ENCODE peak calls at places on chromosomes 13 and 19, in six cellular contexts. One of them, this sample, is unnamed. For H3K27me3 and H3K4me1, the result is how much of the 10 kb centered on the place peaks cover.

GRCh38 chr13:95164830-95165229 is 136.4 kb downstream of the ABCC4 start:
- DNase-seq in RWPE2: no peak
- DNase-seq in fibroblast of lung: no peak
- DNase-seq in adrenal gland: no peak
- DNase-seq in IMR-90: no peak
- DNase-seq in H9: no peak
- DNase-seq in this sample: no peak

GRCh38 chr13:75647126-75647784 is 11.1 kb downstream of the LMO7 start:
- DNase-seq in RWPE2: no peak
- DNase-seq in fibroblast of lung: peak
- DNase-seq in adrenal gland: no peak
- DNase-seq in IMR-90: peak
- DNase-seq in H9: no peak
- DNase-seq in this sample: no peak

GRCh38 chr19:19432732-19433131 is 27.3 kb downstream of the GATAD2A start:
- DNase-seq in RWPE2: no peak
- DNase-seq in fibroblast of lung: no peak
- DNase-seq in adrenal gland: no peak
- DNase-seq in IMR-90: no peak
- DNase-seq in H9: no peak
- DNase-seq in this sample: no peak

GRCh38 chr19:13964776-13965175 is 12.5 kb downstream of the DCAF15 start:
- DNase-seq in RWPE2: no peak
- DNase-seq in fibroblast of lung: peak
- DNase-seq in adrenal gland: no peak
- DNase-seq in IMR-90: peak
- DNase-seq in H9: no peak
- DNase-seq in this sample: no peak

GRCh38 chr13:25136872-25137623 is 35.0 kb downstream of the AMER2 start:
- DNase-seq in RWPE2: no peak
- DNase-seq in fibroblast of lung: no peak
- DNase-seq in adrenal gland: no peak
- DNase-seq in IMR-90: no peak
- DNase-seq in H9: peak
- DNase-seq in this sample: no peak

GRCh38 chr13:48547663-48548092 is 14.8 kb upstream of the RCBTB2 start:
- DNase-seq in RWPE2: no peak
- DNase-seq in fibroblast of lung: no peak
- DNase-seq in adrenal gland: no peak
- DNase-seq in IMR-90: no peak
- DNase-seq in H9: no peak
- DNase-seq in this sample: no peak

GRCh38 chr19:34269968-34270621 is 15.7 kb downstream of the GARRE1 start:
- DNase-seq in RWPE2: no peak
- DNase-seq in fibroblast of lung: peak
- DNase-seq in adrenal gland: peak
- DNase-seq in IMR-90: peak
- DNase-seq in H9: peak
- DNase-seq in this sample: peak

GRCh38 chr13:112057736-112058518 is 9.0 kb upstream of the SOX1 start:
- DNase-seq in RWPE2: no peak
- DNase-seq in fibroblast of lung: no peak
- DNase-seq in adrenal gland: no peak
- DNase-seq in IMR-90: no peak
- DNase-seq in H9: peak
- DNase-seq in this sample: no peak

GRCh38 chr13:109336730-109337129 is 449.7 kb downstream of the IRS2 start:
- DNase-seq in RWPE2: no peak
- DNase-seq in fibroblast of lung: peak
- DNase-seq in adrenal gland: no peak
- DNase-seq in IMR-90: peak
- DNase-seq in H9: no peak
- DNase-seq in this sample: no peak

GRCh38 chr13:76225815-76226489 is 589.8 kb downstream of the LMO7 start:
- DNase-seq in RWPE2: no peak
- DNase-seq in fibroblast of lung: peak
- DNase-seq in adrenal gland: no peak
- DNase-seq in IMR-90: peak
- DNase-seq in H9: no peak
- DNase-seq in this sample: no peak

GRCh38 chr13:109704771-109705628 is 81.4 kb downstream of the IRS2 start:
- DNase-seq in RWPE2: peak
- DNase-seq in fibroblast of lung: no peak
- DNase-seq in adrenal gland: peak
- DNase-seq in IMR-90: no peak
- DNase-seq in H9: no peak
- DNase-seq in this sample: no peak

GRCh38 chr19:38277969-38278680 is 13.8 kb downstream of the SPINT2 start:
- DNase-seq in RWPE2: no peak
- DNase-seq in fibroblast of lung: peak
- DNase-seq in adrenal gland: peak
- DNase-seq in IMR-90: peak
- DNase-seq in H9: no peak
- DNase-seq in this sample: no peak

GRCh38 chr19:45311640-45312039 is 11.0 kb downstream of the CKM start:
- DNase-seq in RWPE2: no peak
- DNase-seq in fibroblast of lung: no peak
- DNase-seq in adrenal gland: no peak
- DNase-seq in IMR-90: no peak
- DNase-seq in H9: peak
- DNase-seq in this sample: no peak

GRCh38 chr13:102117175-102117830 is 284.5 kb downstream of the FGF14 start:
- DNase-seq in RWPE2: no peak
- DNase-seq in fibroblast of lung: no peak
- DNase-seq in adrenal gland: no peak
- DNase-seq in IMR-90: no peak
- DNase-seq in H9: no peak
- DNase-seq in this sample: no peak

GRCh38 chr19:35995655-35995993 is 636 bp downstream of the SDHAF1 start:
- DNase-seq in RWPE2: no peak
- DNase-seq in fibroblast of lung: peak
- DNase-seq in adrenal gland: peak
- DNase-seq in IMR-90: peak
- DNase-seq in H9: peak
- DNase-seq in this sample: no peak

GRCh38 chr19:23402388-23402787 is 7.1 kb upstream of the ZNF91 start:
- DNase-seq in RWPE2: no peak
- DNase-seq in fibroblast of lung: no peak
- DNase-seq in adrenal gland: no peak
- DNase-seq in IMR-90: no peak
- DNase-seq in H9: no peak
- DNase-seq in this sample: no peak

GRCh38 chr13:94177041-94177440 is 302.4 kb downstream of the DCT start:
- DNase-seq in RWPE2: no peak
- DNase-seq in fibroblast of lung: peak
- DNase-seq in adrenal gland: no peak
- DNase-seq in IMR-90: no peak
- DNase-seq in H9: no peak
- DNase-seq in this sample: no peak

GRCh38 chr13:25971077-25971476 is 80.7 kb downstream of the SHISA2 start:
- DNase-seq in RWPE2: no peak
- DNase-seq in fibroblast of lung: no peak
- DNase-seq in adrenal gland: no peak
- DNase-seq in IMR-90: no peak
- DNase-seq in H9: no peak
- DNase-seq in this sample: no peak

GRCh38 chr19:15456441-15456840 is 6.7 kb upstream of the WIZ start:
- DNase-seq in RWPE2: peak
- DNase-seq in fibroblast of lung: no peak
- DNase-seq in adrenal gland: no peak
- DNase-seq in IMR-90: no peak
- DNase-seq in H9: no peak
- DNase-seq in this sample: no peak
- H3K27me3 ChIP-seq in RWPE2: under half
- H3K27me3 ChIP-seq in fibroblast of lung: under half
- H3K27me3 ChIP-seq in adrenal gland: under half
- H3K27me3 ChIP-seq in IMR-90: under half
- H3K27me3 ChIP-seq in H9: under half
- H3K27me3 ChIP-seq in this sample: under half

GRCh38 chr19:10290876-10291553 is 1.3 kb downstream of the ICAM5 start:
- DNase-seq in RWPE2: peak
- DNase-seq in fibroblast of lung: no peak
- DNase-seq in adrenal gland: peak
- DNase-seq in IMR-90: peak
- DNase-seq in H9: peak
- DNase-seq in this sample: no peak
- H3K4me1 ChIP-seq in RWPE2: under half
- H3K4me1 ChIP-seq in fibroblast of lung: under half
- H3K4me1 ChIP-seq in adrenal gland: under half
- H3K4me1 ChIP-seq in IMR-90: under half
- H3K4me1 ChIP-seq in H9: under half
- H3K4me1 ChIP-seq in this sample: half or more

DNA sequence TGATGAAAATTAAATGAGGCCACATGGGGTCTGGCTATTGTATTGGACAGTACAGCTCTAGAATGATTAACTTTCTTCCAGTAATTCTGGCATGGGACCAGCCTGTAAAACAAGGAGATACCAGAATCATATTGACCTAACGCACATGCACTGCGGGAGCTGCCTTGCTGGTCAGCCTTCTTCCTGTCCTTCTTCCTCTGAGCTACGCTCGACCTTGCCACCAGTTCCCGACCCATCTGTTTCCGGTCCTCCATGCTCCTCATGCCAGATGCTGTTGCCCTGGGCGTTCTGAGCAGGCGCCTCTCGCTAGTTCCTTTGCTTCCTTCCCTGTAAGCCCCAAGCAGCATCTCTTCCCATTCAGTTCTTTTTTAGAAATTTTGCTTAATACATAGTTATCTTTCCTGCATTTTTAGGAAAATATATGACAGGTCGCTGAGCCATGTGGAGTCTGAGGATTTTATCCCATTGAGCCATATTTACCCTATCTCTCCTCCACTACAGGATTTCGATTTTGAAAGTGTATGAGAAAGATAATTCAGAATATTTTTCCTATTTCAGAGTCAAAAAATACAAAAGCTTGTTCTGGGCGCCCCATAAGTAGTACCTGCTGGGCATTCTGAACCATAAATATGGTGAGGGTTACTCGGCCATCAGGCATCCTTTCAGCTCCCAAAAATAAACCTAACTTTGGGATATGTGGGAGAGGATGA is 38.6 kb downstream of the TNFRSF19 start:
- DNase-seq in RWPE2: no peak
- DNase-seq in fibroblast of lung: no peak
- DNase-seq in adrenal gland: peak
- DNase-seq in IMR-90: peak
- DNase-seq in H9: no peak
- DNase-seq in this sample: no peak
- H3K27ac ChIP-seq in RWPE2: no peak
- H3K27ac ChIP-seq in fibroblast of lung: peak
- H3K27ac ChIP-seq in adrenal gland: peak
- H3K27ac ChIP-seq in IMR-90: peak
- H3K27ac ChIP-seq in H9: no peak
- H3K27ac ChIP-seq in this sample: no peak

DNA sequence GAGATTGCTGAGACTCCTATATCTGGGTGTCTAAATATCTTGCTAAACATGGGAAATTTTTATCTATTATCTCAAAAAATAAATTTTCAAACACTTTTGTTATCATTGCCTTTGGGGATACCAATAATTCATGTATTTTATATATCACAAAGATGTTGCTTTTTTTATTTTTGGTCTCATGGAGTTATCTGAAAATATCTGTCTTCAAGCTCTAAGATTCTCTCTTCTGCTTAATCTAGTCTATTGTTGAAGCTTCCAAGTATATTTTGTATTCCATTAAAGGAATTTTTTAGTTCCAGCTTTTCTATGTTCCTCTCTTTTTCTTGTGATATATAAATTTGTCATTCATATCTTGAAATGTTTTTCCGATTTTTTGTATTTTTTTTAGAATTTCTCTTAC is 812.0 kb downstream of the DACH1 start:
- DNase-seq in RWPE2: no peak
- DNase-seq in fibroblast of lung: no peak
- DNase-seq in adrenal gland: no peak
- DNase-seq in IMR-90: no peak
- DNase-seq in H9: no peak
- DNase-seq in this sample: no peak
- H3K27me3 ChIP-seq in RWPE2: under half
- H3K27me3 ChIP-seq in fibroblast of lung: under half
- H3K27me3 ChIP-seq in adrenal gland: under half
- H3K27me3 ChIP-seq in IMR-90: under half
- H3K27me3 ChIP-seq in H9: under half
- H3K27me3 ChIP-seq in this sample: under half

DNA sequence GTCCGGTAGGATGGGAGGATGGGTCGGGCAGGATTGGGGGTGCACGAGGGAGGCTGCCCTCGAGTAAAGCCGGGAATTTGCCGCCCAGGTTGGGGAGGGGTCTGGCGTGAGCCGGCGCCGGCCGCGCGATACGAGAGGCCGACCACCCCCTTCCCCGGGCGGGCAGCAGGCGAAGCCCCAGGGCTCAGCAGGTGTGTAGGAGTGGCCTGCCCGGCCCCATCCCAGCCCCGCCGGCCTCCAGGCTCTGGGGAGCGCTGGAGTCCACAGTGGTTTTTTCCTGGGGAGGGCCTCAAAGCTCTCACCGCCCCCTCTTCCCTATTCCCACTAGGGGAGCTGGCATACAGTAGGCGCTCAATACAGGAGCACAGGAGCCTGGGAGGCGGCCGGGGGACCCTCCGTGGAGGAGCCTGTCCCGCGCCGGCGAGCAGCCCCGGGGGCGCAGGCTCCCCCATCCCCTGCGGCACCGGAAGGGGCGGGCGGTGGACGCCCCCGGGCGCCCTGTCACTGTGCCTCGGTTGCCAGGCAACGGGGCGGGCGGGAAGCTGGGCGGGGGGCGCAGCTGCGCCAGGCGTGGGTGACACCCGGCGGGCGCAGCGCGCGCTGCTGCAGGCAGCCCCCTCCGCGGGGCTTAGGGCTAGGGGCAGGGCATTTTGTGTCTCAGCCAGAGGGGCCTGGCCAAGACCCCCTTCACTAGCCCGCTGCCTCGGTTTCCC is 3.5 kb upstream of the REXO1 start:
- DNase-seq in RWPE2: no peak
- DNase-seq in fibroblast of lung: no peak
- DNase-seq in adrenal gland: no peak
- DNase-seq in IMR-90: no peak
- DNase-seq in H9: no peak
- DNase-seq in this sample: peak
- H3K4me1 ChIP-seq in RWPE2: under half
- H3K4me1 ChIP-seq in fibroblast of lung: under half
- H3K4me1 ChIP-seq in adrenal gland: under half
- H3K4me1 ChIP-seq in IMR-90: under half
- H3K4me1 ChIP-seq in H9: under half
- H3K4me1 ChIP-seq in this sample: half or more

DNA sequence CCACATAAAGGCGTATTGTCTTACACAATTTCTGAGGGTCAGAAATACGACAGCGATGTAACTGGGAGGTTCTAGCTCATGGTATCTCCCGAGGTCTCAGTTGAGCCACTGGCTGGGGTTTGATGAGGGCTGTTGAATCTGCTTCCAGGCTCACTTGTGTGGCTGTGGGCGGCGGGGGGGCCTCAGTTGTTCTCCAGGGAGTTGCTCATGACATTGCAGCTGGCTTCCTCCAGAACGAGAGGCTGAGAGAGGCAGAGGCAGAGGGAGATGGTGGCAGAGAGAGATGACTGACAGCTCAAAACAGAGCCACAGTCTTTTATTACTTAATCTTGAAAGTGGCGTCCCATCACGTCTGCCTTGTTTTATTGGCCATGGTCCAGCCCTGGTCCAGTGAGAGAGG is 6.2 kb upstream of the NLRP5 start:
- DNase-seq in RWPE2: no peak
- DNase-seq in fibroblast of lung: no peak
- DNase-seq in adrenal gland: no peak
- DNase-seq in IMR-90: no peak
- DNase-seq in H9: no peak
- DNase-seq in this sample: no peak
- H3K27ac ChIP-seq in RWPE2: no peak
- H3K27ac ChIP-seq in fibroblast of lung: no peak
- H3K27ac ChIP-seq in adrenal gland: no peak
- H3K27ac ChIP-seq in IMR-90: no peak
- H3K27ac ChIP-seq in H9: no peak
- H3K27ac ChIP-seq in this sample: no peak

This sample was measured in CD8-positive, alpha-beta T cell.